ENCODE peak calls at places on chromosomes 7 and 10, in nine cellular contexts. M is hepatic stellate cell; P is AG09309; G is stimulated activated CD4-positive, alpha-beta T cell treated with anti-CD3 and anti-CD28 coated beads, Interleukin-1b, Interleukin-23, amount 100 ng/mL, for 48 hours; V is Calu3; H is heart right ventricle; B is endothelial cell; R is left colon; D is NAMALWA. J is an unnamed sample.

GRCh38 chr10:46550795-46551700 is 5.4 kb downstream of the GPRIN2 start:
- DNase-seq in M (no peak), P (no peak), G (peak), V (peak), H (peak), B (no peak), R (no peak), D (no peak), J (no peak)

GRCh38 chr10:99845837-99846382 is 63.5 kb downstream of the ABCC2 start:
- DNase-seq in M (peak), P (peak), G (peak), V (peak), H (peak), B (peak), R (peak), D (peak), J (peak)

GRCh38 chr10:17426263-17426600 is 28.2 kb downstream of the ST8SIA6 start:
- DNase-seq in M (no peak), P (no peak), G (no peak), V (no peak), H (no peak), B (no peak), R (no peak), D (no peak), J (no peak)

GRCh38 chr10:63703113-63703670 is 182.0 kb downstream of the REEP3 start:
- DNase-seq in M (no peak), P (no peak), G (no peak), V (no peak), H (no peak), B (no peak), R (no peak), D (peak), J (no peak)

GRCh38 chr7:26112341-26112740 is 39.7 kb upstream of the NFE2L3 start:
- DNase-seq in M (no peak), P (no peak), G (no peak), V (no peak), H (no peak), B (no peak), R (no peak), D (no peak), J (no peak)

GRCh38 chr7:6234384-6234783 is 38.0 kb downstream of the CYTH3 start:
- DNase-seq in M (no peak), P (no peak), G (peak), V (no peak), H (no peak), B (no peak), R (no peak), D (peak), J (peak)

GRCh38 chr7:113444281-113444680 is 325.9 kb upstream of the SMIM30 start:
- DNase-seq in M (no peak), P (no peak), G (no peak), V (no peak), H (no peak), B (no peak), R (no peak), D (no peak), J (no peak)

GRCh38 chr10:29392376-29393021 is 103.6 kb downstream of the LYZL1 start:
- DNase-seq in M (peak), P (peak), G (no peak), V (peak), H (peak), B (peak), R (peak), D (peak), J (peak)

GRCh38 chr7:41911792-41912191 is 208.9 kb upstream of the INHBA start:
- DNase-seq in M (peak), P (peak), G (no peak), V (no peak), H (no peak), B (no peak), R (no peak), D (no peak), J (peak)

GRCh38 chr10:94602729-94603515 is 57.3 kb downstream of the HELLS start:
- DNase-seq in M (no peak), P (no peak), G (no peak), V (no peak), H (no peak), B (no peak), R (no peak), D (no peak), J (no peak)

GRCh38 chr7:155963771-155964195 is 151.5 kb upstream of the SHH start:
- DNase-seq in M (no peak), P (no peak), G (no peak), V (no peak), H (no peak), B (no peak), R (no peak), D (no peak), J (no peak)

GRCh38 chr10:132250456-132251223 is 57.1 kb downstream of the STK32C start:
- DNase-seq in M (no peak), P (no peak), G (no peak), V (no peak), H (no peak), B (no peak), R (no peak), D (no peak), J (no peak)

GRCh38 chr10:133453516-133454203 is at the start of gene SCART1:
- DNase-seq in M (no peak), P (no peak), G (no peak), V (no peak), H (no peak), B (no peak), R (no peak), D (no peak), J (no peak)

GRCh38 chr10:23417254-23417653 is 21.6 kb upstream of the OTUD1 start:
- DNase-seq in M (no peak), P (no peak), G (no peak), V (no peak), H (no peak), B (no peak), R (no peak), D (no peak), J (no peak)

GRCh38 chr10:70267161-70267933 is 16.5 kb downstream of the NPFFR1 start:
- DNase-seq in M (peak), P (peak), G (no peak), V (peak), H (no peak), B (peak), R (no peak), D (no peak), J (peak)

J was measured in activated CD8-positive, alpha-beta T cell treated with anti-CD3 and anti-CD28 coated beads for 36 hours.